ENCODE peak calls at places on chromosomes 7 and 10, in four cellular contexts. Z is H1, X is HepG2, S is K562. B is an unnamed sample.

GRCh38 chr7:134262322-134262721 is 54.4 kb downstream of the SLC35B4 start:
- DNase-seq in X (no peak), Z (no peak), S (no peak), B (no peak)

GRCh38 chr10:55091691-55092328 is 290.8 kb upstream of the PCDH15 start:
- DNase-seq in X (no peak), S (no peak), Z (no peak), B (peak; percentile 21)

GRCh38 chr10:87803831-87804230 is 14.2 kb downstream of the ATAD1 start:
- DNase-seq in X (no peak), Z (no peak), S (no peak), B (no peak)

GRCh38 chr10:59881640-59882039 is 24.7 kb downstream of the CCDC6 start:
- DNase-seq in Z (no peak), S (no peak), X (no peak), B (no peak)

GRCh38 chr7:36723951-36724664 is at the start of gene AOAH:
- DNase-seq in Z (no peak), S (no peak), X (no peak), B (no peak)

GRCh38 chr7:33185786-33186185 is 56.4 kb downstream of the BBS9 start:
- DNase-seq in S (peak; percentile 29), Z (no peak), X (peak; percentile 62), B (peak; percentile 63)

GRCh38 chr10:86364551-86365345 is 1.8 kb downstream of the GRID1 start:
- DNase-seq in S (no peak), Z (no peak), X (no peak), B (no peak)

GRCh38 chr10:12631787-12632562 is 282.6 kb downstream of the CAMK1D start:
- DNase-seq in X (peak; percentile 69), Z (no peak), S (no peak), B (no peak)

GRCh38 chr10:115861864-115862263 is 411.1 kb downstream of the GFRA1 start:
- DNase-seq in S (no peak), X (no peak), Z (no peak), B (no peak)

GRCh38 chr10:28054211-28054888 is 55.5 kb upstream of the ODAD2 start:
- DNase-seq in S (no peak), Z (no peak), X (no peak), B (peak; percentile 49)

GRCh38 chr10:99551158-99551557 is 18.4 kb downstream of the NKX2-3 start:
- DNase-seq in Z (no peak), S (no peak), X (no peak), B (no peak)

GRCh38 chr7:138887872-138888656 is 90.1 kb upstream of the ATP6V0A4 start:
- DNase-seq in Z (no peak), X (no peak), S (no peak), B (no peak)

GRCh38 chr7:45069444-45070253 is 19.1 kb downstream of the NACAD start:
- DNase-seq in S (peak; percentile 14), X (no peak), Z (no peak), B (no peak)

GRCh38 chr7:158595068-158595467 is 7.4 kb upstream of the PTPRN2 start:
- DNase-seq in X (no peak), S (no peak), Z (no peak), B (peak; percentile 73)

GRCh38 chr10:62048919-62049636 is 147.6 kb downstream of the ARID5B start:
- DNase-seq in S (peak; percentile 46), Z (peak; percentile 59), X (peak; percentile 94), B (peak; percentile 95)

GRCh38 chr7:128877756-128878120 is 15.1 kb downstream of the ATP6V1F start:
- DNase-seq in X (no peak), Z (no peak), S (no peak), B (no peak)

GRCh38 chr7:122651451-122651850 is 47.5 kb downstream of the RNF133 start:
- DNase-seq in S (no peak), X (no peak), Z (no peak), B (no peak)

GRCh38 chr7:2522780-2523433 is 3.3 kb downstream of the LFNG start:
- DNase-seq in S (no peak), X (peak; percentile 71), Z (no peak), B (no peak)

GRCh38 chr7:116834815-116835533 is 27.4 kb upstream of the CAPZA2 start:
- DNase-seq in X (peak; percentile 29), S (no peak), Z (no peak), B (no peak)

GRCh38 chr7:138095972-138096935 is 20.0 kb downstream of the AKR1D1 start:
- DNase-seq in S (no peak), Z (no peak), X (no peak), B (no peak)

GRCh38 chr10:43353495-43354324 is 17.7 kb upstream of the FXYD4 start:
- DNase-seq in Z (no peak), X (no peak), S (no peak), B (peak; percentile 8)

GRCh38 chr7:103504505-103505135 is 58.6 kb upstream of the SLC26A5 start:
- DNase-seq in X (no peak), S (no peak), Z (no peak), B (no peak)

GRCh38 chr10:34813626-34814227 is 1.4 kb downstream of the PARD3 start:
- DNase-seq in S (no peak), Z (no peak), X (peak; percentile 42), B (peak; percentile 62)

GRCh38 chr7:2012044-2012900 is 220.5 kb downstream of the MAD1L1 start:
- DNase-seq in Z (no peak), S (no peak), X (no peak), B (no peak)

GRCh38 chr10:100364735-100365391 is 17.8 kb downstream of the SCD start:
- DNase-seq in Z (no peak), S (no peak), X (peak; percentile 72), B (peak; percentile 95)

GRCh38 chr7:27191081-27191715 is 6.2 kb upstream of the HOXA11 start:
- DNase-seq in S (no peak), Z (no peak), X (no peak), B (no peak)

GRCh38 chr10:7260412-7260900 is 150.4 kb downstream of the SFMBT2 start:
- DNase-seq in Z (peak; percentile 15), X (peak; percentile 45), S (peak; percentile 65), B (peak; percentile 64)

GRCh38 chr7:2024227-2024918 is 208.4 kb downstream of the MAD1L1 start:
- DNase-seq in X (peak; percentile 9), S (no peak), Z (no peak), B (no peak)

GRCh38 chr10:129972966-129973673 is 9.0 kb upstream of the EBF3 start:
- DNase-seq in X (no peak), S (no peak), Z (no peak), B (no peak)

GRCh38 chr7:2107386-2108085 is 125.2 kb downstream of the MAD1L1 start:
- DNase-seq in S (no peak), Z (no peak), X (no peak), B (peak; percentile 23)

GRCh38 chr7:9889557-9889956 is 1084.1 kb upstream of the PHF14 start:
- DNase-seq in Z (no peak), S (no peak), X (no peak), B (no peak)

GRCh38 chr10:30784896-30785605 is 155.5 kb upstream of the LYZL2 start:
- DNase-seq in X (no peak), Z (peak; percentile 85), S (no peak), B (peak; percentile 78)

GRCh38 chr10:72133517-72133916 is 45.2 kb upstream of the SPOCK2 start:
- DNase-seq in S (no peak), X (peak; percentile 18), Z (no peak), B (no peak)

DNA sequence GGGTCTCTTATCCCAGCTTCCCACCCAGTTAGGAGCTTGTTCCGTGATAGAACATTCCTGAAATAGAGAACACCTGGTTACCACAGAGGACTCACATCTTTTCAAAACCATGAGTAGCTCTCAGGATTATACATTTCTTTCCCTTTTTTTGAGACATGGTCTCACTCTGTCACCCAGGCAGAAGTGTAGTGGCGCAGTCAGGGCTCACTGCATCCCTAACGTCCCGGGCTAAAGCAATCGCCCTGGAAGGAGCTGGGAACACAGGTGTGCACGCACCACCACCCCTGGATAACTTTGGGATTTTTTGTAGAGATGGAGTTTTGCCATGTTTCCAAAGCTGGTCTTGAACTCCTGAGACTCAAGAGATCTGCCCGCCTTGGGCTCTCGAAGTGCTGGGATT is 144.0 kb downstream of the RNF216 start:
- DNase-seq in Z (no peak), X (no peak), S (no peak), B (no peak)
- H3K9ac ChIP-seq in Z (no peak overlapping the region), X (no peak overlapping the region), S (no peak overlapping the region), B (no peak overlapping the region)

DNA sequence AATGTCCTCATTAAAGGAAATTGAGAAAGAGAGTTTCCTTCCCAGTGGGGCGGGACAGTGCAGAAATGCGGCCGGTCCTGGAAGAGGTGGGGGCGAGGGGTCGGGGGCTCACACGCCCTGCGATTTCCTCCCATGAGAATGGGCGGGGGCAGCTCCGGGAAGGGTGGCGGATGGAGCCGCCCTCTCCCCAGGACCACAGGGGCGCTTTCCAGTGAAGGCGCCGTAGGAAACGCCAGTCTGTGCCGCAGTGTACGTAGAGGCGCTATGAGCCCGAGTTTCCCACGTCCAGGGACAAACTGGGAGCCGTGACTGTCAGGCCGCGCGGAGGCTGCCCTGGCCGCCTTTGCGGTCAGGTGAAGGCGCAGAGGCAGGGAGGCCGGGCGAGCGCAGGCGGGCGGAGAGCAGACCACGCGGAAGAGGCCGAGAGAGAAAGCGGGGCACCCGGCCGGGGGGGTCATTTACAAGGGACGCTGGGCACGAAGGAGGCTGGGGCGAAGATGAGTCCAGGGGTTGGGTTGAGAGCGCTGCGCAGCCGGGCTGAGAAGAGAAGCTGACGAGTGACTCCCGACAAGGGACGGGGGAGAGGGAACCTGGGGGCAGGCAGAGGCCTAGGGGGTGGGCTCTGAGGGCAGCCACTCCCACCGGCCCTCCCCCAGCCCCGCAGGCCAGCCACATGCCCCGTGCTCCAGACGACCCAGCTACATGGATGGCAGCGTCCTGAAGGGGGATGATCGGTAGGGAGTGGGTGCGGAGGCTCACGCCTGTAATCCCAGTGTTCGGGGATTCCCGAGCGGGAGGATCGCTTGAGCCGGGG is 45.0 kb downstream of the ALOX5 start:
- DNase-seq in X (peak; percentile 16), Z (peak; percentile 44), S (peak; percentile 8), B (peak; percentile 56)
- H3K4me3 ChIP-seq in X (peak overlapping the region; percentile 51), Z (peak overlapping the region; percentile 71), S (no peak overlapping the region), B (peak overlapping the region; percentile 47)

GRCh38 chr7:130142654-130143333 is 62.4 kb downstream of the TMEM209 start:
- DNase-seq in Z (no peak), X (no peak), S (no peak), B (no peak)

GRCh38 chr7:130139193-130139950 is 65.8 kb downstream of the TMEM209 start:
- DNase-seq in Z (no peak), X (no peak), S (no peak), B (no peak)

GRCh38 chr7:130141858-130142653 is 63.1 kb downstream of the TMEM209 start:
- DNase-seq in Z (no peak), S (peak; percentile 50), X (no peak), B (no peak)

GRCh38 chr7:130140551-130141160 is 64.5 kb downstream of the TMEM209 start:
- DNase-seq in S (no peak), Z (no peak), X (no peak), B (no peak)

GRCh38 chr7:130141161-130141857 is 63.9 kb downstream of the TMEM209 start:
- DNase-seq in Z (peak; percentile 62), S (peak; percentile 85), X (no peak), B (peak; percentile 48)
- TF ChIP-seq JUN in Z (peak; percentile 84), S (peak; percentile 90), X (no peak), B (no peak)

DNA sequence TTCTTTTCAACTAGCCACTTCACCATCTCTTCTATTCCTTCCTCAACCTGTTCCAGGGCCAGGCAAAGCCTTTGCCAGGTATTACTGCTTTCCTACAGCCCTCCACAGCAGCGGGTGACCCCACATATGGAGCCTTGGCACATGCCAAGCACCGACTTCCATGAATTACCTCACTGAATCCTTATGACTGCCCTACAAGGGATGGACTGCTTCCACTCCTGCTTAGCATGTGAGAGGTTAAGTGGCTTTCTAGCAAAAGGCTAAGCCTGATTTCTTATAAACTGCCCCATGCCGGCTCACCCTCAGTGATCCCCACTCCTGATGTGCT is 44.0 kb upstream of the PDLIM1 start:
- DNase-seq in S (no peak), X (no peak), Z (no peak), B (no peak)
- H3K9ac ChIP-seq in S (peak overlapping the region; percentile 72), X (no peak overlapping the region), Z (no peak overlapping the region), B (peak overlapping the region; percentile 62)

GRCh38 chr7:95330194-95331003 is 6.1 kb upstream of the PON1 start:
- DNase-seq in X (no peak), S (no peak), Z (no peak), B (peak; percentile 34)
- H3K4me3 ChIP-seq in X (peak overlapping the region; percentile 26), S (no peak overlapping the region), Z (no peak overlapping the region), B (peak overlapping the region; percentile 21)

B was measured in endothelial cell of umbilical vein.